ENCODE peak calls at places on chromosome 14, in four cellular contexts. L is cardiac muscle cell; O is DMS79 treated with DMSO at 0.1 percent for 48 hours; I is stimulated activated CD4-positive, alpha-beta T cell treated with anti-CD3 and anti-CD28 coated beads, Interleukin-15, amount 100 ng/mL, for 24 hours. Z is an unnamed sample.

GRCh38 chr14:39673141-39674133 is 241.2 kb upstream of the FBXO33 start:
- DNase-seq in L (no peak), O (no peak), I (peak; percentile 27), Z (no peak)

GRCh38 chr14:58428011-58428807 is 690 bp downstream of the KIAA0586 start:
- DNase-seq in L (peak; percentile 26), O (peak; percentile 61), I (peak; percentile 17), Z (peak; percentile 62)

GRCh38 chr14:75299064-75299463 is 20.4 kb downstream of the FOS start:
- DNase-seq in L (no peak), O (no peak), I (no peak), Z (no peak)

GRCh38 chr14:23629831-23630396 is 6.2 kb upstream of the DHRS2 start:
- DNase-seq in L (no peak), O (no peak), I (no peak), Z (no peak)

GRCh38 chr14:92961567-92961855 is 38.6 kb downstream of the CHGA start:
- DNase-seq in L (no peak), O (no peak), I (no peak), Z (no peak)

GRCh38 chr14:63707216-63707615 is 20.6 kb downstream of the SGPP1 start:
- DNase-seq in L (no peak), O (no peak), I (no peak), Z (no peak)

GRCh38 chr14:92551066-92551841 is 37.7 kb downstream of the RIN3 start:
- DNase-seq in L (no peak), O (no peak), I (no peak), Z (no peak)

GRCh38 chr14:31377433-31377832 is 42.9 kb downstream of the HEATR5A start:
- DNase-seq in L (no peak), O (no peak), I (no peak), Z (no peak)

GRCh38 chr14:29242755-29243340 is 476.3 kb downstream of the FOXG1 start:
- DNase-seq in L (no peak), O (no peak), I (no peak), Z (peak; percentile 42)

GRCh38 chr14:52078093-52078492 is 9.2 kb upstream of the NID2 start:
- DNase-seq in L (no peak), O (no peak), I (no peak), Z (no peak)

GRCh38 chr14:34060747-34061050 is 109.8 kb upstream of the EGLN3 start:
- DNase-seq in L (peak; percentile 6), O (no peak), I (no peak), Z (no peak)

GRCh38 chr14:24188251-24189058 is at the start of gene IPO4:
- DNase-seq in L (peak; percentile 98), O (peak; percentile 97), I (peak; percentile 97), Z (peak; percentile 97)

GRCh38 chr14:30621354-30621953 is 665 bp upstream of the SCFD1 start:
- DNase-seq in L (peak; percentile 8), O (no peak), I (peak; percentile 16), Z (no peak)

GRCh38 chr14:57479197-57479596 is 14.5 kb downstream of the CCDC198 start:
- DNase-seq in L (no peak), O (no peak), I (no peak), Z (no peak)

GRCh38 chr14:99198746-99199145 is 73.3 kb downstream of the BCL11B start:
- DNase-seq in L (no peak), O (no peak), I (no peak), Z (no peak)

GRCh38 chr14:81449114-81449513 is 49.0 kb upstream of the STON2 start:
- DNase-seq in L (no peak), O (peak; percentile 80), I (no peak), Z (no peak)

GRCh38 chr14:101188571-101188915 is 285.0 kb upstream of the RTL1 start:
- DNase-seq in L (no peak), O (no peak), I (no peak), Z (no peak)

GRCh38 chr14:93337143-93337753 is 4.4 kb upstream of the BTBD7 start:
- DNase-seq in L (no peak), O (no peak), I (peak; percentile 16), Z (no peak)

GRCh38 chr14:29005647-29006046 is 239.1 kb downstream of the FOXG1 start:
- DNase-seq in L (no peak), O (no peak), I (no peak), Z (no peak)

GRCh38 chr14:77012193-77012592 is 16.3 kb downstream of the IRF2BPL start:
- DNase-seq in L (no peak), O (no peak), I (no peak), Z (no peak)

GRCh38 chr14:69242311-69243224 is 17.4 kb upstream of the GALNT16 start:
- DNase-seq in L (peak; percentile 66), O (peak; percentile 92), I (peak; percentile 62), Z (peak; percentile 73)

GRCh38 chr14:46048127-46048526 is 603.5 kb downstream of the RPL10L start:
- DNase-seq in L (peak; percentile 74), O (no peak), I (no peak), Z (peak; percentile 22)